ENCODE peak calls at places on chromosomes 2 and 18, in five cellular contexts. One of them, this sample, is unnamed.

GRCh38 chr2:106098081-106098480 is 96.0 kb downstream of the UXS1 start:
- DNase-seq in left colon: no peak
- DNase-seq in ascending aorta: no peak
- DNase-seq in ACHN: no peak
- DNase-seq in nephron progenitor cell: peak
- DNase-seq in this sample: no peak

GRCh38 chr18:34023471-34023870 is 201.2 kb downstream of the NOL4 start:
- DNase-seq in left colon: no peak
- DNase-seq in ascending aorta: no peak
- DNase-seq in nephron progenitor cell: no peak
- DNase-seq in ACHN: peak
- DNase-seq in this sample: no peak

GRCh38 chr2:233386382-233387041 is 32.2 kb downstream of the DGKD start:
- DNase-seq in left colon: no peak
- DNase-seq in ascending aorta: peak
- DNase-seq in nephron progenitor cell: no peak
- DNase-seq in ACHN: peak
- DNase-seq in this sample: no peak

GRCh38 chr2:24491626-24492282 is 700 bp downstream of the NCOA1 start:
- DNase-seq in ACHN: peak
- DNase-seq in left colon: peak
- DNase-seq in ascending aorta: peak
- DNase-seq in nephron progenitor cell: peak
- DNase-seq in this sample: peak

GRCh38 chr2:106812377-106812776 is 73.6 kb downstream of the ST6GAL2 start:
- DNase-seq in ascending aorta: peak
- DNase-seq in ACHN: no peak
- DNase-seq in left colon: no peak
- DNase-seq in nephron progenitor cell: no peak
- DNase-seq in this sample: no peak

GRCh38 chr2:20488136-20488705 is 41.3 kb downstream of the RHOB start:
- DNase-seq in nephron progenitor cell: no peak
- DNase-seq in ACHN: no peak
- DNase-seq in left colon: no peak
- DNase-seq in ascending aorta: no peak
- DNase-seq in this sample: no peak

GRCh38 chr2:85536479-85536878 is 2.5 kb upstream of the MAT2A start:
- DNase-seq in left colon: no peak
- DNase-seq in ascending aorta: no peak
- DNase-seq in ACHN: peak
- DNase-seq in nephron progenitor cell: no peak
- DNase-seq in this sample: no peak

GRCh38 chr18:48875942-48876511 is 74.7 kb downstream of the SMAD7 start:
- DNase-seq in nephron progenitor cell: peak
- DNase-seq in left colon: no peak
- DNase-seq in ascending aorta: no peak
- DNase-seq in ACHN: peak
- DNase-seq in this sample: no peak

GRCh38 chr2:61853086-61853847 is 593 bp downstream of the FAM161A start:
- DNase-seq in ascending aorta: no peak
- DNase-seq in ACHN: peak
- DNase-seq in left colon: peak
- DNase-seq in nephron progenitor cell: peak
- DNase-seq in this sample: peak

GRCh38 chr2:105553538-105554196 is 154.8 kb upstream of the FHL2 start:
- DNase-seq in nephron progenitor cell: no peak
- DNase-seq in ascending aorta: no peak
- DNase-seq in ACHN: peak
- DNase-seq in left colon: no peak
- DNase-seq in this sample: no peak

GRCh38 chr2:78535395-78535794 is 490.1 kb upstream of the REG3G start:
- DNase-seq in left colon: no peak
- DNase-seq in nephron progenitor cell: no peak
- DNase-seq in ACHN: no peak
- DNase-seq in ascending aorta: no peak
- DNase-seq in this sample: no peak

GRCh38 chr2:240568678-240569522 is 616 bp downstream of the RNPEPL1 start:
- DNase-seq in ACHN: peak
- DNase-seq in left colon: peak
- DNase-seq in ascending aorta: peak
- DNase-seq in nephron progenitor cell: peak
- DNase-seq in this sample: peak

GRCh38 chr2:45813003-45813601 is 161.6 kb downstream of the PRKCE start:
- DNase-seq in left colon: no peak
- DNase-seq in nephron progenitor cell: no peak
- DNase-seq in ascending aorta: no peak
- DNase-seq in ACHN: peak
- DNase-seq in this sample: no peak

GRCh38 chr2:147568109-147568508 is 276.7 kb upstream of the ACVR2A start:
- DNase-seq in left colon: no peak
- DNase-seq in nephron progenitor cell: no peak
- DNase-seq in ACHN: no peak
- DNase-seq in ascending aorta: no peak
- DNase-seq in this sample: no peak

GRCh38 chr2:99159594-99159993 is 4.8 kb downstream of the LIPT1 start:
- DNase-seq in ascending aorta: no peak
- DNase-seq in left colon: no peak
- DNase-seq in ACHN: no peak
- DNase-seq in nephron progenitor cell: no peak
- DNase-seq in this sample: no peak

GRCh38 chr2:178848335-178848734 is 41.1 kb upstream of the TTN start:
- DNase-seq in left colon: no peak
- DNase-seq in ACHN: no peak
- DNase-seq in ascending aorta: no peak
- DNase-seq in nephron progenitor cell: no peak
- DNase-seq in this sample: no peak

GRCh38 chr18:45464619-45465018 is 150.7 kb upstream of the SLC14A2 start:
- DNase-seq in ascending aorta: no peak
- DNase-seq in left colon: no peak
- DNase-seq in nephron progenitor cell: no peak
- DNase-seq in ACHN: no peak
- DNase-seq in this sample: no peak

GRCh38 chr2:102967451-102967850 is 205.6 kb downstream of the TMEM182 start:
- DNase-seq in nephron progenitor cell: no peak
- DNase-seq in ACHN: peak
- DNase-seq in ascending aorta: no peak
- DNase-seq in left colon: no peak
- DNase-seq in this sample: no peak

GRCh38 chr2:221514305-221515040 is 57.6 kb downstream of the EPHA4 start:
- DNase-seq in ascending aorta: no peak
- DNase-seq in nephron progenitor cell: no peak
- DNase-seq in left colon: no peak
- DNase-seq in ACHN: no peak
- DNase-seq in this sample: no peak

GRCh38 chr2:85889648-85890281 is 975 bp upstream of the ST3GAL5 start:
- DNase-seq in nephron progenitor cell: no peak
- DNase-seq in ACHN: no peak
- DNase-seq in ascending aorta: no peak
- DNase-seq in left colon: peak
- DNase-seq in this sample: no peak

GRCh38 chr2:190359896-190360376 is 16.5 kb downstream of the INPP1 start:
- DNase-seq in left colon: peak
- DNase-seq in nephron progenitor cell: no peak
- DNase-seq in ascending aorta: peak
- DNase-seq in ACHN: peak
- DNase-seq in this sample: peak

GRCh38 chr2:97673915-97674283 is 4.4 kb downstream of the C2orf92 start:
- DNase-seq in ACHN: no peak
- DNase-seq in ascending aorta: no peak
- DNase-seq in nephron progenitor cell: no peak
- DNase-seq in left colon: no peak
- DNase-seq in this sample: no peak

GRCh38 chr2:135743860-135744259 is 2.2 kb downstream of the UBXN4 start:
- DNase-seq in nephron progenitor cell: no peak
- DNase-seq in left colon: no peak
- DNase-seq in ascending aorta: no peak
- DNase-seq in ACHN: no peak
- DNase-seq in this sample: no peak

GRCh38 chr2:50746526-50746925 is 285.4 kb downstream of the NRXN1 start:
- DNase-seq in nephron progenitor cell: peak
- DNase-seq in ascending aorta: no peak
- DNase-seq in left colon: no peak
- DNase-seq in ACHN: peak
- DNase-seq in this sample: no peak